ENCODE peak calls at places on chromosomes 2 and 18, in six cellular contexts. C is G401; A is NCI-H526 treated with DMSO at 0.1 percent for 48 hours; P is SHP77; B is germinal center; J is stimulated activated CD4-positive, alpha-beta T cell treated with anti-CD3 and anti-CD28 coated beads, Interleukin-12 subunit alpha, Interleukin-12 subunit beta, amount 100 ng/mL, for 4 hours. D is an unnamed sample.

GRCh38 chr2:223896751-223897320 is 48.3 kb downstream of the WDFY1 start:
- DNase-seq in P (no peak), B (peak), J (no peak), A (no peak), C (no peak), D (no peak)

GRCh38 chr18:484749-485464 is 15.6 kb downstream of the COLEC12 start:
- DNase-seq in J (no peak), A (no peak), P (no peak), B (no peak), C (no peak), D (no peak)

GRCh38 chr2:45669109-45669508 is 17.6 kb downstream of the PRKCE start:
- DNase-seq in B (no peak), C (no peak), P (no peak), J (no peak), A (no peak), D (no peak)

GRCh38 chr2:151669585-151670081 is 64.6 kb downstream of the NEB start:
- DNase-seq in P (no peak), A (no peak), C (peak), B (no peak), J (peak), D (no peak)

GRCh38 chr2:219018726-219019125 is 22.6 kb downstream of the CFAP65 start:
- DNase-seq in J (no peak), B (no peak), P (no peak), C (no peak), A (no peak), D (no peak)

GRCh38 chr2:20561703-20562454 is 89.0 kb downstream of the HS1BP3 start:
- DNase-seq in P (no peak), C (no peak), A (no peak), J (no peak), B (no peak), D (no peak)

GRCh38 chr2:13696601-13697000 is 935.9 kb upstream of the LRATD1 start:
- DNase-seq in C (no peak), B (no peak), A (no peak), P (no peak), J (no peak), D (no peak)

GRCh38 chr2:200509227-200509607 is 651 bp downstream of the KCTD18 start:
- DNase-seq in B (peak), C (no peak), A (no peak), P (no peak), J (no peak), D (peak)

GRCh38 chr18:59908790-59909189 is 9.0 kb downstream of the PMAIP1 start:
- DNase-seq in A (no peak), J (no peak), C (no peak), B (no peak), P (no peak), D (no peak)

GRCh38 chr2:56017784-56018183 is 94.2 kb upstream of the EFEMP1 start:
- DNase-seq in P (no peak), A (no peak), J (no peak), C (no peak), B (no peak), D (no peak)

GRCh38 chr2:157245441-157246211 is 11.9 kb upstream of the GALNT5 start:
- DNase-seq in C (no peak), A (no peak), J (no peak), P (no peak), B (no peak), D (no peak)

GRCh38 chr2:79355569-79355968 is 157.3 kb upstream of the CTNNA2 start:
- DNase-seq in J (no peak), B (no peak), P (no peak), C (no peak), A (no peak), D (no peak)

GRCh38 chr2:234462218-234462992 is 34.5 kb downstream of the ARL4C start:
- DNase-seq in B (no peak), A (no peak), J (no peak), C (no peak), P (no peak), D (no peak)

GRCh38 chr2:7077660-7078278 is 160.6 kb downstream of the RNF144A start:
- DNase-seq in A (no peak), B (no peak), P (no peak), J (no peak), C (no peak), D (no peak)

GRCh38 chr2:152509772-152510491 is 175.0 kb downstream of the FMNL2 start:
- DNase-seq in A (no peak), C (no peak), P (no peak), J (no peak), B (no peak), D (no peak)

GRCh38 chr2:141959941-141960340 is 170.9 kb downstream of the LRP1B start:
- DNase-seq in A (no peak), C (no peak), B (no peak), J (no peak), P (no peak), D (peak)

GRCh38 chr2:64420675-64421074 is 33.3 kb upstream of the LGALSL start:
- DNase-seq in A (no peak), C (no peak), B (no peak), P (no peak), J (no peak), D (peak)

GRCh38 chr18:59402432-59403090 is 43.5 kb upstream of the LMAN1 start:
- DNase-seq in C (peak), J (peak), B (peak), A (peak), P (peak), D (peak)

GRCh38 chr2:218839893-218840292 is 8.3 kb upstream of the PRKAG3 start:
- DNase-seq in J (no peak), C (no peak), P (no peak), B (no peak), A (no peak), D (no peak)

GRCh38 chr2:67561411-67561965 is 164.4 kb downstream of the ETAA1 start:
- DNase-seq in B (no peak), J (no peak), P (peak), A (no peak), C (no peak), D (no peak)

GRCh38 chr2:169573974-169574299 is 272 bp upstream of the FASTKD1 start:
- DNase-seq in B (no peak), J (no peak), C (no peak), A (no peak), P (no peak), D (no peak)

GRCh38 chr2:239884051-239884405 is 141.1 kb downstream of the NDUFA10 start:
- DNase-seq in A (no peak), J (no peak), C (no peak), B (no peak), P (no peak), D (no peak)

GRCh38 chr18:9157806-9158205 is 21.2 kb downstream of the ANKRD12 start:
- DNase-seq in B (no peak), A (no peak), P (no peak), C (no peak), J (no peak), D (no peak)

GRCh38 chr18:74804677-74805076 is 207.0 kb downstream of the ZNF407 start:
- DNase-seq in B (no peak), A (peak), P (peak), J (no peak), C (no peak), D (no peak)

GRCh38 chr2:227774011-227774624 is 28.4 kb downstream of the SCYGR8 start:
- DNase-seq in A (no peak), C (no peak), P (no peak), B (no peak), J (no peak), D (no peak)

GRCh38 chr2:174546519-174547506 is 50.8 kb downstream of the WIPF1 start:
- DNase-seq in J (no peak), B (no peak), P (peak), A (no peak), C (peak), D (peak)

GRCh38 chr2:136482966-136483365 is 282.4 kb upstream of the THSD7B start:
- DNase-seq in C (no peak), B (no peak), P (no peak), A (no peak), J (no peak), D (no peak)

GRCh38 chr18:62101236-62101635 is 85.6 kb downstream of the PIGN start:
- DNase-seq in A (no peak), B (no peak), P (no peak), C (no peak), J (no peak), D (no peak)

GRCh38 chr2:156695595-156695994 is 259.4 kb downstream of the GPD2 start:
- DNase-seq in J (no peak), A (no peak), P (no peak), C (no peak), B (no peak), D (no peak)

GRCh38 chr2:222862068-222862914 is 1.5 kb downstream of the ACSL3 start:
- DNase-seq in A (peak), C (peak), P (no peak), J (no peak), B (no peak), D (peak)

GRCh38 chr2:25340340-25340886 is 1.3 kb downstream of the DNMT3A start:
- DNase-seq in B (no peak), C (no peak), J (no peak), P (peak), A (no peak), D (peak)

GRCh38 chr2:168300460-168300859 is 53.1 kb upstream of the STK39 start:
- DNase-seq in A (no peak), B (no peak), J (no peak), P (no peak), C (no peak), D (no peak)

GRCh38 chr18:76371804-76372203 is 123.2 kb downstream of the ZNF516 start:
- DNase-seq in A (no peak), C (no peak), B (no peak), P (no peak), J (no peak), D (no peak)

D was measured in pons.